ENCODE peak calls at places on chromosomes 6 and 20, in six cellular contexts. L is non-pigmented ciliary epithelial cell; F is ACHN; O is stimulated activated CD4-positive, alpha-beta T cell treated with anti-CD3 and anti-CD28 coated beads, Interleukin-4, amount 100 ng/mL, for 1 hour; S is DMS79 treated with DMSO at 0.1 percent for 48 hours; G is NCI-H2171. N is an unnamed sample.

GRCh38 chr20:3716195-3716834 is 3.9 kb upstream of the SIGLEC1 start:
- DNase-seq in F (peak), G (no peak), L (no peak), S (no peak), O (peak), N (peak)

GRCh38 chr20:57205625-57206219 is 60.7 kb downstream of the BMP7 start:
- DNase-seq in G (no peak), O (no peak), S (no peak), L (peak), F (peak), N (no peak)

GRCh38 chr6:7252390-7252789 is 60.6 kb downstream of the SSR1 start:
- DNase-seq in F (no peak), G (no peak), S (no peak), O (no peak), L (no peak), N (no peak)

GRCh38 chr20:40663991-40664880 is 24.8 kb downstream of the MAFB start:
- DNase-seq in G (no peak), L (no peak), O (no peak), F (no peak), S (no peak), N (no peak)

GRCh38 chr6:98832282-98833100 is 1.9 kb upstream of the POU3F2 start:
- DNase-seq in O (no peak), S (peak), F (peak), L (no peak), G (no peak), N (peak)

GRCh38 chr6:125469915-125470314 is 168.1 kb upstream of the HDDC2 start:
- DNase-seq in L (no peak), O (no peak), F (no peak), G (no peak), S (no peak), N (no peak)

GRCh38 chr20:62362991-62363919 is 3.9 kb downstream of the LAMA5 start:
- DNase-seq in L (no peak), O (no peak), F (peak), G (peak), S (no peak), N (no peak)

GRCh38 chr6:129498950-129499870 is 210.8 kb downstream of the ARHGAP18 start:
- DNase-seq in L (no peak), F (peak), S (no peak), G (peak), O (no peak), N (peak)

GRCh38 chr6:142356271-142356938 is 54.6 kb downstream of the ADGRG6 start:
- DNase-seq in L (no peak), O (no peak), F (no peak), S (no peak), G (no peak), N (no peak)

GRCh38 chr20:33132858-33133615 is 34.9 kb upstream of the BPIFA2 start:
- DNase-seq in O (no peak), L (no peak), S (no peak), F (no peak), G (no peak), N (no peak)

GRCh38 chr6:150142657-150143501 is at the start of gene PPP1R14C:
- DNase-seq in O (peak), G (peak), F (peak), L (no peak), S (peak), N (peak)

GRCh38 chr6:46254331-46254730 is 83.6 kb upstream of the ENPP5 start:
- DNase-seq in S (no peak), G (no peak), O (no peak), L (no peak), F (no peak), N (no peak)

GRCh38 chr20:39479196-39479810 is 517.2 kb downstream of the DHX35 start:
- DNase-seq in F (no peak), O (no peak), L (no peak), S (no peak), G (no peak), N (peak)

GRCh38 chr6:110629153-110629552 is 152.7 kb upstream of the SLC22A16 start:
- DNase-seq in L (no peak), G (peak), F (no peak), O (no peak), S (no peak), N (peak)

GRCh38 chr6:170082067-170082466 is 208.8 kb downstream of the DLL1 start:
- DNase-seq in S (no peak), O (no peak), G (no peak), F (no peak), L (no peak), N (no peak)

GRCh38 chr20:38044685-38045084 is 11.1 kb downstream of the RPRD1B start:
- DNase-seq in O (no peak), L (no peak), S (no peak), F (no peak), G (no peak), N (no peak)

GRCh38 chr20:48627737-48628128 is 200.1 kb downstream of the PREX1 start:
- DNase-seq in L (no peak), S (no peak), O (no peak), F (no peak), G (no peak), N (no peak)

GRCh38 chr6:13712485-13712990 is 903 bp upstream of the RANBP9 start:
- DNase-seq in S (peak), G (no peak), L (no peak), O (no peak), F (no peak), N (peak)

GRCh38 chr6:151044465-151045441 is 179.3 kb downstream of the MTHFD1L start:
- DNase-seq in O (no peak), F (peak), L (peak), G (no peak), S (peak), N (no peak)

GRCh38 chr6:35160642-35161041 is 19.5 kb upstream of the TCP11 start:
- DNase-seq in O (no peak), F (no peak), S (no peak), L (no peak), G (no peak), N (peak)

GRCh38 chr20:48601798-48602197 is 226.0 kb downstream of the PREX1 start:
- DNase-seq in F (no peak), L (no peak), O (no peak), S (no peak), G (no peak), N (no peak)

GRCh38 chr6:82507112-82507511 is 143.5 kb downstream of the TPBG start:
- DNase-seq in O (no peak), G (no peak), F (no peak), S (no peak), L (no peak), N (no peak)

GRCh38 chr6:90025418-90026089 is 131.3 kb downstream of the GJA10 start:
- DNase-seq in O (peak), L (peak), S (no peak), F (peak), G (peak), N (no peak)

GRCh38 chr6:4670295-4670694 is 105.9 kb upstream of the CDYL start:
- DNase-seq in O (no peak), L (no peak), G (no peak), F (no peak), S (no peak), N (no peak)

GRCh38 chr20:1368448-1369199 is 24.2 kb downstream of the FKBP1A start:
- DNase-seq in O (no peak), F (no peak), S (no peak), L (peak), G (no peak), N (no peak)

GRCh38 chr6:33905081-33905609 is 101.3 kb upstream of the MLN start:
- DNase-seq in O (no peak), F (no peak), L (no peak), S (peak), G (no peak), N (no peak)

GRCh38 chr6:125745281-125746018 is 4.0 kb upstream of the HEY2 start:
- DNase-seq in O (no peak), S (no peak), F (no peak), L (no peak), G (no peak), N (no peak)

GRCh38 chr20:47061549-47061948 is 166.9 kb downstream of the EYA2 start:
- DNase-seq in F (no peak), G (no peak), O (no peak), L (no peak), S (no peak), N (no peak)

GRCh38 chr6:69796081-69796626 is 656 bp downstream of the LMBRD1 start:
- DNase-seq in O (no peak), S (peak), G (peak), L (peak), F (peak), N (peak)

N was measured in NCI-H1105 treated with DMSO at 0.1 percent for 48 hours.